ENCODE peak calls at places on chromosomes 12 and 14, in six cellular contexts. Q is lower leg skin; P is testis; A is naive thymus-derived CD4-positive, alpha-beta T cell; F is retinal pigment epithelial cell; T is body of pancreas. H is an unnamed sample.
A peak's percentile ranks its signal among the peaks of the same experiment; 100 is the strongest.

GRCh38 chr12:15574353-15574752 is 214.8 kb downstream of the EPS8 start:
- DNase-seq in T (no peak), A (no peak), P (no peak), Q (no peak), F (no peak), H (no peak)

GRCh38 chr12:59698599-59698998 is 102.8 kb downstream of the SLC16A7 start:
- DNase-seq in F (no peak), Q (no peak), A (no peak), T (no peak), P (no peak), H (no peak)

GRCh38 chr14:61607570-61608244 is 87.6 kb upstream of the HIF1A start:
- DNase-seq in A (no peak), P (no peak), F (no peak), T (no peak), Q (no peak), H (peak; percentile 46)

GRCh38 chr12:8996682-8997405 is 7.5 kb downstream of the KLRG1 start:
- DNase-seq in P (peak; percentile 47), A (peak; percentile 28), T (no peak), F (no peak), Q (no peak), H (no peak)

GRCh38 chr14:101444116-101444515 is 117.2 kb upstream of the DIO3 start:
- DNase-seq in T (no peak), P (no peak), A (no peak), Q (peak; percentile 45), F (no peak), H (no peak)

GRCh38 chr12:15741082-15741481 is 48.1 kb downstream of the EPS8 start:
- DNase-seq in P (no peak), F (no peak), T (no peak), A (no peak), Q (no peak), H (no peak)

GRCh38 chr12:28222081-28222700 is 31.9 kb downstream of the CCDC91 start:
- DNase-seq in A (peak; percentile 46), Q (no peak), T (no peak), P (no peak), F (no peak), H (no peak)

GRCh38 chr14:104913413-104913812 is 11.3 kb upstream of the PLD4 start:
- DNase-seq in A (no peak), F (peak; percentile 9), T (no peak), Q (no peak), P (no peak), H (no peak)

GRCh38 chr12:74066476-74066875 is 471.2 kb upstream of the ATXN7L3B start:
- DNase-seq in A (no peak), P (no peak), F (no peak), Q (no peak), T (no peak), H (no peak)

GRCh38 chr12:92424338-92424737 is 278.5 kb upstream of the PLEKHG7 start:
- DNase-seq in Q (no peak), T (no peak), P (no peak), F (no peak), A (no peak), H (peak; percentile 76)

GRCh38 chr12:24307716-24308335 is 358.4 kb upstream of the SOX5 start:
- DNase-seq in A (no peak), Q (no peak), T (no peak), F (peak; percentile 62), P (no peak), H (no peak)

GRCh38 chr14:72844528-72844927 is 49.4 kb downstream of the DPF3 start:
- DNase-seq in T (no peak), F (no peak), Q (no peak), A (no peak), P (no peak), H (no peak)

GRCh38 chr14:95287176-95287754 is 32.4 kb downstream of the CLMN start:
- DNase-seq in Q (no peak), T (no peak), P (no peak), A (no peak), F (no peak), H (no peak)

GRCh38 chr14:104874571-104875411 is 9.7 kb downstream of the CEP170B start:
- DNase-seq in P (no peak), F (no peak), T (peak; percentile 12), A (no peak), Q (no peak), H (no peak)

GRCh38 chr14:105116451-105117256 is 51.4 kb upstream of the GPR132 start:
- DNase-seq in F (no peak), Q (no peak), A (no peak), T (no peak), P (no peak), H (no peak)

GRCh38 chr12:79434561-79434960 is 256.2 kb downstream of the PAWR start:
- DNase-seq in F (no peak), T (no peak), Q (no peak), P (no peak), A (no peak), H (no peak)

GRCh38 chr12:331287-331686 is 57.8 kb downstream of the KDM5A start:
- DNase-seq in T (no peak), P (no peak), A (no peak), F (no peak), Q (no peak), H (no peak)

GRCh38 chr12:66726531-66726930 is 47.7 kb upstream of the GRIP1 start:
- DNase-seq in Q (no peak), T (no peak), P (no peak), F (no peak), A (no peak), H (no peak)

GRCh38 chr14:61252354-61253063 is 28.6 kb downstream of the TMEM30B start:
- DNase-seq in A (peak; percentile 50), T (peak; percentile 76), F (peak; percentile 74), P (peak; percentile 88), Q (peak; percentile 82), H (peak; percentile 91)

DNA sequence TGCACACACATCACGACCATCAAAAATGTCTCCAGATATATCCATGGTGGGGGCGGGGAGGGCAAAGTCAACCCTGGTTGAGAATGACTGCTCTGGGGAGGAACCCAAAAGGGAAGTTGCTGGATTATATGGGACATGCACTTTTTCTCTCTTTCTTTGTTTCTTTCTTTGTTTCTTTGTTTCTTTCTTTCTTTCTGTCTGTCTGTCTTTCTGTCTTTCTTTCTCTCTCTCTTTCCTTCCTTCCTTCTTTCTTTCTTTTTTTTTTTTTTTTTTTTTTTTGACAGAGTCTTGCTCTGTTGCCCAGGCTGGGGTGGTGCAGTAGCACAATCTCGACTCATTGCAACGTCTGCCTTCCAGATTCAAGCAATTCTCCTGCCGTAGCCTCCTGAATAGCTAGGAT is 71.5 kb downstream of the TBX5 start:
- DNase-seq in P (no peak), Q (no peak), F (no peak), A (no peak), T (no peak), H (no peak)
- H3K4me3 ChIP-seq in P (no peak overlapping the region), Q (no peak overlapping the region), F (no peak overlapping the region), A (no peak overlapping the region), T (no peak overlapping the region), H (no peak overlapping the region)

GRCh38 chr12:48199784-48200198 is 3.3 kb downstream of the OR10AD1 start:
- DNase-seq in Q (no peak), P (peak; percentile 30), T (no peak), A (no peak), F (no peak), H (peak; percentile 21)
- H3K4me3 ChIP-seq in Q (no peak overlapping the region), P (no peak overlapping the region), T (no peak overlapping the region), A (peak overlapping the region; percentile 89), F (no peak overlapping the region), H (no peak overlapping the region)

DNA sequence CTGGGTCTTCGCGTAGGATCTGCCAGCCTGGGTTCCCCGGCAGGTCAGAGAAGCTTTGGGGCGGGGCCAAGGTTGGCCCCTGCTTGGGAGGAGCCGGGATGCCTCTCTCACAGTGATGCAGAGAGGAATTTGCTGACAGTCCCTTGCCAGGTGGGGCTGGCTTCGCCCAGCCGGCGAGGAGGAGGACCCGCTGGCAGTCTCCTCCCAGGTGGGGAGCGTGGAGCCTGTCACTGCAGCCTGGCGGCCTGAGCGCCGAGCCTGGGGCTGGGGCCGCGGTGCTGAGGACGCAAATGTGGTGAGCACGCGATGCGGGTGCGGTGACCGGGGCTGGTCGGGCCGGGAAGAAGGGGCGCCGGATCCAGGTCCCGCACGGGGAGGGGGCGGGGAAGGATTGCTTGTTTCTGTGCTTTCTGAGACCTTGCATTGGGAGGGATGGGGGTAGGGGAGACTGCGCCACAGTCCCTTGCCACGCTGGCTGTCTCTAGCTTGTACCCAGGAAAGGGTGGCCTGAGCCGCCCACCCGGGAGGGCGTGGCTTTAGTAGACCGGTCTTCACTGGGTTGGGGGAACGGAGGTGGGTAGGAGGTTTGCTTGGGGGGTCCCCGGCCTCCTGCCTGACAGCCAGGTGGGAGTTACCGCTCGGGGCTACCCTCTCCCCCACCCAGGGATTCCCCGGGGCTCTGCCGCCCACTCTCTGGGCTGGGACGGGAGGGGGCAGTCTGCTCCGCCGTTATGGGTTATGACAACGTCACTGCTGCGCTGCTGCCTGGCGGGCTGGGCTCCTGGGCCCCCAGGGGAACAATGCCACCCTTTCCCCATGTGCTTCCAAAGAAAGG is at the start of gene TMEM63C:
- DNase-seq in T (peak; percentile 72), Q (no peak), A (peak; percentile 51), P (peak; percentile 71), F (peak; percentile 61), H (peak; percentile 99)
- H3K4me3 ChIP-seq in T (peak within 1 kb of the TSS; percentile 21), Q (peak within 1 kb of the TSS; percentile 5), A (peak within 1 kb of the TSS; percentile 56), P (peak within 1 kb of the TSS; percentile 34), F (peak within 1 kb of the TSS; percentile 69), H (peak within 1 kb of the TSS; percentile 90)

GRCh38 chr14:21999400-21999799 is 325.8 kb upstream of the OR4E1 start:
- DNase-seq in F (no peak), P (no peak), Q (no peak), A (no peak), T (no peak), H (no peak)
- H3K4me3 ChIP-seq in F (no peak overlapping the region), P (no peak overlapping the region), Q (no peak overlapping the region), A (no peak overlapping the region), T (no peak overlapping the region), H (no peak overlapping the region)

H was measured in GM23338.